ENCODE peak calls at places on chromosomes 4 and X, in eight cellular contexts. L is stimulated activated CD4-positive, alpha-beta T cell treated with anti-CD3 and anti-CD28 coated beads, Interleukin-12 subunit alpha, Interleukin-12 subunit beta, amount 100 ng/mL, for 4 hours; T is bronchial epithelial cell; R is RPMI8226; P is activated T-cell treated with anti-CD3 and anti-CD28 coated beads, Interleukin-2, amount 50 U/mL, for 72 hours; M is immature natural killer cell; B is left kidney; X is glomerular endothelial cell. V is an unnamed sample.

GRCh38 chr4:116321471-116321870 is 763.9 kb downstream of the TRAM1L1 start:
- DNase-seq in P (no peak), T (no peak), X (no peak), L (no peak), M (no peak), B (no peak), R (no peak), V (peak; percentile 91)

GRCh38 chr4:40363382-40363920 is 28.3 kb downstream of the CHRNA9 start:
- DNase-seq in R (no peak), X (no peak), B (peak; percentile 59), P (no peak), T (peak; percentile 15), M (no peak), L (no peak), V (no peak)

GRCh38 chr4:169611157-169611556 is 1.2 kb downstream of the NEK1 start:
- DNase-seq in R (no peak), P (no peak), X (no peak), B (no peak), T (no peak), L (no peak), M (no peak), V (no peak)

GRCh38 chrX:40209951-40210617 is 112.3 kb upstream of the BCOR start:
- DNase-seq in M (no peak), X (no peak), T (peak; percentile 63), B (no peak), P (no peak), L (no peak), R (no peak), V (no peak)

GRCh38 chrX:141467442-141467841 is 117.1 kb downstream of the SPANXA1 start:
- DNase-seq in T (peak; percentile 1), X (no peak), R (peak; percentile 5), B (peak; percentile 1), M (no peak), L (no peak), P (no peak), V (no peak)

GRCh38 chr4:10008208-10009005 is 12.9 kb downstream of the SLC2A9 start:
- DNase-seq in B (no peak), M (no peak), P (no peak), T (peak; percentile 67), X (no peak), L (no peak), R (no peak), V (no peak)

GRCh38 chrX:54172455-54172854 is 10.6 kb downstream of the FAM120C start:
- DNase-seq in B (no peak), T (no peak), X (no peak), R (no peak), L (no peak), M (no peak), P (no peak), V (no peak)

GRCh38 chrX:112197845-112198244 is 115.3 kb upstream of the TRPC5 start:
- DNase-seq in M (no peak), B (no peak), L (no peak), X (no peak), T (no peak), P (no peak), R (no peak), V (no peak)

GRCh38 chr4:108372678-108373077 is 203.9 kb upstream of the LEF1 start:
- DNase-seq in B (no peak), L (no peak), X (no peak), T (no peak), P (peak; percentile 19), R (peak; percentile 15), M (no peak), V (no peak)

GRCh38 chr4:158622251-158622650 is 49.4 kb downstream of the C4orf46 start:
- DNase-seq in R (no peak), M (no peak), X (no peak), B (no peak), T (peak; percentile 69), L (no peak), P (no peak), V (no peak)

GRCh38 chr4:182212211-182212761 is 30.9 kb upstream of the TENM3 start:
- DNase-seq in R (no peak), T (no peak), X (no peak), L (no peak), B (peak; percentile 87), P (no peak), M (no peak), V (no peak)

GRCh38 chr4:20682853-20683252 is 17.4 kb upstream of the PACRGL start:
- DNase-seq in R (no peak), L (no peak), M (no peak), B (no peak), X (no peak), T (no peak), P (no peak), V (no peak)

GRCh38 chr4:151690164-151690856 is 70.5 kb downstream of the GATB start:
- DNase-seq in L (no peak), M (no peak), P (no peak), T (no peak), X (no peak), R (no peak), B (peak; percentile 39), V (no peak)

GRCh38 chrX:78105944-78106650 is 2.0 kb downstream of the PGK1 start:
- DNase-seq in L (no peak), P (peak; percentile 24), B (no peak), M (peak; percentile 17), T (no peak), R (peak; percentile 49), X (no peak), V (peak; percentile 44)

GRCh38 chr4:188986271-188986689 is 847.0 kb downstream of the TRIML1 start:
- DNase-seq in T (peak; percentile 94), P (no peak), R (peak; percentile 86), M (no peak), L (no peak), X (no peak), B (peak; percentile 43), V (no peak)

GRCh38 chr4:129278868-129279267 is 182.9 kb downstream of the C4orf33 start:
- DNase-seq in M (no peak), R (no peak), L (no peak), X (no peak), P (no peak), B (peak; percentile 10), T (no peak), V (no peak)

GRCh38 chr4:158812543-158812942 is 43.7 kb downstream of the FNIP2 start:
- DNase-seq in P (no peak), X (no peak), T (no peak), B (no peak), M (no peak), L (no peak), R (no peak), V (no peak)

GRCh38 chrX:136684120-136684519 is 36.2 kb downstream of the CD40LG start:
- DNase-seq in X (no peak), B (no peak), R (no peak), M (no peak), P (no peak), T (no peak), L (no peak), V (no peak)

GRCh38 chrX:134600714-134601113 is 57.6 kb downstream of the PLAC1 start:
- DNase-seq in X (no peak), B (no peak), M (no peak), R (no peak), L (no peak), T (peak; percentile 3), P (no peak), V (peak; percentile 26)

V was measured in KBM-7.